ENCODE peak calls at places on chromosome 12, in six cellular contexts. I is A549, Q is K562, X is GM12878, A is HepG2, S is endothelial cell of umbilical vein. U is an unnamed sample.

GRCh38 chr12:120404271-120404670 is 33.6 kb upstream of the COX6A1 start:
- DNase-seq in S (no peak), X (no peak), Q (no peak), A (no peak), I (no peak), U (no peak)

GRCh38 chr12:118050972-118051910 is 9.7 kb downstream of the WSB2 start:
- DNase-seq in I (no peak), X (no peak), Q (no peak), S (no peak), A (no peak), U (no peak)

GRCh38 chr12:45076417-45077031 is 25.6 kb upstream of the DBX2 start:
- DNase-seq in S (no peak), X (no peak), Q (no peak), I (no peak), A (no peak), U (no peak)

GRCh38 chr12:53253298-53253697 is 14.8 kb upstream of the ESPL1 start:
- DNase-seq in X (no peak), S (no peak), Q (no peak), I (no peak), A (no peak), U (no peak)

GRCh38 chr12:49565119-49565955 is 2.6 kb downstream of the MCRS1 start:
- DNase-seq in S (no peak), X (no peak), A (no peak), Q (no peak), I (no peak), U (no peak)

GRCh38 chr12:81639196-81639595 is 120.0 kb downstream of the PPFIA2 start:
- DNase-seq in Q (no peak), A (no peak), X (no peak), I (no peak), S (no peak), U (no peak)

GRCh38 chr12:85466906-85467305 is 186.9 kb downstream of the ALX1 start:
- DNase-seq in S (no peak), A (no peak), X (no peak), I (no peak), Q (no peak), U (no peak)

GRCh38 chr12:46357438-46358324 is 14.9 kb downstream of the SLC38A2 start:
- DNase-seq in S (peak), X (no peak), I (no peak), A (peak), Q (no peak), U (peak)

GRCh38 chr12:124053855-124054254 is 80.8 kb downstream of the ZNF664 start:
- DNase-seq in I (peak), S (peak), A (peak), Q (peak), X (no peak), U (peak)

GRCh38 chr12:57631566-57632368 is 1.2 kb downstream of the B4GALNT1 start:
- DNase-seq in A (no peak), Q (no peak), I (no peak), X (no peak), S (no peak), U (no peak)

GRCh38 chr12:122106891-122107660 is 28.5 kb downstream of the MLXIP start:
- DNase-seq in Q (no peak), S (no peak), A (no peak), I (no peak), X (no peak), U (no peak)

GRCh38 chr12:49091836-49092085 is 2.8 kb downstream of the DHH start:
- DNase-seq in Q (no peak), S (no peak), X (no peak), I (no peak), A (no peak), U (no peak)

GRCh38 chr12:19800884-19801283 is 361.6 kb downstream of the AEBP2 start:
- DNase-seq in Q (no peak), A (no peak), X (peak), I (no peak), S (peak), U (no peak)

GRCh38 chr12:41076114-41076513 is 112.0 kb upstream of the PDZRN4 start:
- DNase-seq in X (no peak), S (no peak), I (no peak), Q (no peak), A (no peak), U (no peak)

GRCh38 chr12:38983117-38983571 is 77.8 kb upstream of the CPNE8 start:
- DNase-seq in A (peak), I (no peak), Q (no peak), X (no peak), S (no peak), U (peak)
- TF ChIP-seq MYC in A (no peak), I (no peak), Q (no peak), X (no peak), S (no peak), U (no peak)

DNA sequence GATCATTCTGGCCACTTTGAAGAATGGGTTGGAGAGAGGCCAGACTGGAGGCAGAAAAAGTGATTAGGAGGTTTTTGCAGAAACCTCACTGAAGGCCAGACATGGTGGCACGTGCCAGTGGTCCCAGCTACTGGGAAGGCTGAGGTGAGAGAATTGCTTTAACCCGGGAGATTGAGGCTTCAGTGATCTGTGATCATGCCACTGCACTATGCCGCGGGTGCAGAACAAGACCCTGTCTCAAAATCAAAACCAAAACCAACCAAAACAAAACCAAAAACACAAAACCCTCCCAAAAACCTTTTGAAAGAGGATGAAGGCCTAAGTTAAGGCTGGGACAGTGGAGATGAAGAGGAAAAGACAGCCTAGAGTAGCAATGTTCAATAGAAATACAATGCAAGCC is 15.2 kb upstream of the CFAP54 start:
- DNase-seq in A (no peak), Q (no peak), S (no peak), I (no peak), X (no peak), U (no peak)
- TF ChIP-seq MYC in A (no peak), Q (no peak), S (no peak), I (no peak), X (no peak), U (no peak)

GRCh38 chr12:1496162-1496925 is 98.0 kb downstream of the FBXL14 start:
- DNase-seq in Q (no peak), X (no peak), A (no peak), I (no peak), S (no peak), U (no peak)
- TF ChIP-seq MYC in Q (no peak), X (no peak), A (no peak), I (no peak), S (no peak), U (no peak)

GRCh38 chr12:39605996-39606395 is 13.6 kb downstream of the ABCD2 start:
- DNase-seq in Q (no peak), I (no peak), S (no peak), X (no peak), A (no peak), U (no peak)
- TF ChIP-seq MYC in Q (no peak), I (no peak), S (no peak), X (no peak), A (no peak), U (no peak)

DNA sequence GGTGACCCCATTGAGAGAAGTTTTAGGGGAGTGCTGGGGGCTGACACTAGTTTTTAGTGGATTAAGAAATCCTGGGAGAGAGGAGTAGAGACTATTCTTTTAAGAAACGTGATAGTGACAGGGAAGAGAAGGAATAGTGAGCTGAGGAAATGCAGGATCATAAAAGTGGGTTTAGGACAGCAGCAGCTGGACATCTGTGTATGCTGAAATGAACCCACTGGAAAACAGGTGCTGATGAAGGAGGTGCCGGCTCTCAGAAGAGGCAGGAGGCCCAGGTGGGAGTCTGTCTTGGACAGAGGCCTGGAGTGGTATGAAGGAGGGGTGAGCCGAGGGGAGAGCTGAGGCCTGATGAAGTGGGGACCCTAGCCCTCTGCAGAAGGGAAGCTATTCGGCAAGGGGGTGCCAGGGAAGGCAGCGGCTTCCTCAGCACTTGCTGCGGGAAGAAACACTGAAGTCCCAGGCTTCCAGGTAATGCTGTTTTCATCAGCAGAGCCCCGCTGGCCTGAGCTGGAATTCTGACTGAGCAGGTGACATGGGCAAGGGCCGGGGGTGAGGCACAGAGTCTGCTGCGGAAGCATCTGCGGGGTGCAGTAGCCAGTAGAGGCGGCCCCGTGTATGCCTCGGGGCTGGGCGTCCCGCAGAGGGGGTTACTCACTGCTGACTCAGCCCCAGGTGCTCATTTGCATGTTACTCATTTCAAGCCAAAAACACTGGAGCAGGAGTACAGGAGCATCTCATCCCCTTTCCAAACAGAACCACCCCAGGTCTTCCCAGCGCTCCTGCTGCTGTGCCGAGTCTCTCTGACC is 89.7 kb downstream of the TMCC3 start:
- DNase-seq in Q (no peak), X (peak), I (peak), S (peak), A (no peak), U (peak)
- TF ChIP-seq MYC in Q (no peak), X (no peak), I (no peak), S (no peak), A (no peak), U (no peak)

GRCh38 chr12:18718462-18718861 is 19.4 kb downstream of the PLCZ1 start:
- DNase-seq in I (no peak), S (no peak), Q (no peak), X (no peak), A (no peak), U (no peak)
- TF ChIP-seq MYC in I (no peak), S (no peak), Q (no peak), X (no peak), A (no peak), U (no peak)

GRCh38 chr12:27334052-27334720 is 1.6 kb downstream of the BMAL2 start:
- DNase-seq in S (no peak), Q (no peak), A (no peak), I (no peak), X (no peak), U (peak)
- TF ChIP-seq MYC in S (no peak), Q (no peak), A (no peak), I (no peak), X (no peak), U (no peak)

GRCh38 chr12:104793280-104793679 is 164.8 kb downstream of the SLC41A2 start:
- DNase-seq in X (no peak), S (no peak), Q (no peak), A (no peak), I (no peak), U (no peak)

GRCh38 chr12:104792570-104792969 is 165.5 kb downstream of the SLC41A2 start:
- DNase-seq in S (peak), A (no peak), Q (no peak), X (no peak), I (peak), U (no peak)

GRCh38 chr12:104793968-104794367 is 164.1 kb downstream of the SLC41A2 start:
- DNase-seq in I (no peak), Q (no peak), S (no peak), A (no peak), X (no peak), U (no peak)

GRCh38 chr12:104788848-104789271 is 169.2 kb downstream of the SLC41A2 start:
- DNase-seq in X (no peak), Q (no peak), I (no peak), A (no peak), S (no peak), U (peak)

GRCh38 chr12:104790296-104791125 is 167.6 kb downstream of the SLC41A2 start:
- DNase-seq in I (peak), X (peak), A (peak), Q (peak), S (peak), U (peak)
- TF ChIP-seq MYC in I (no peak), X (no peak), A (no peak), Q (no peak), S (no peak), U (no peak)

GRCh38 chr12:96719671-96720362 is 187.2 kb upstream of the NEDD1 start:
- DNase-seq in A (no peak), X (peak), I (no peak), Q (no peak), S (peak), U (peak)

DNA sequence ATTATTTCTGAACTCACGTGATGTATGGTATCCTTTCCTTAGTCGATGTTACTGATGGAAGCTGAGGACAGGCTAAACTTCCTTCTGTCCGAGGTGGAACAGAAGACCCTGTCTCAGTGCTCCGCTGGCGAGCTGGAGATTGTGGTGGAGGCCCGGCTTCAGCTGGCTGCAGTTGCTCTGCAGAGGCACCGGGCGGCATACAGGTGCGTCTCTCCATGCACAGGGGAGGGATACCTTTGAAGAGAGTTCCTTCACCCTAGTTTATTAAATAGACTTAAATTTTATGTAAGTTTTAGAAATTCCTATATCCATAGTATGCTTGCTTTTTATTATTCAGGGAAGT is 186.7 kb upstream of the NEDD1 start:
- DNase-seq in X (no peak), Q (no peak), A (no peak), I (peak), S (no peak), U (peak)
- TF ChIP-seq MYC in X (no peak), Q (no peak), A (no peak), I (no peak), S (no peak), U (no peak)

U was measured in NB4.